ENCODE peak calls at places on chromosomes 6 and 20, in nine cellular contexts. K, G, D, Z, I, U, H, C and J are unnamed samples.

GRCh38 chr6:12528581-12529363 is 187.8 kb upstream of the PHACTR1 start:
- DNase-seq in D (peak; percentile 35), H (peak; percentile 40), G (no peak), Z (no peak), U (no peak), K (no peak), I (no peak), C (no peak), J (peak; percentile 35)

GRCh38 chr20:17612287-17612974 is 42.6 kb downstream of the DSTN start:
- DNase-seq in Z (no peak), H (peak; percentile 43), G (no peak), U (peak; percentile 39), C (peak; percentile 58), I (no peak), K (peak; percentile 61), D (no peak), J (no peak)

GRCh38 chr6:169847773-169848380 is 96.5 kb downstream of the ERMARD start:
- DNase-seq in D (no peak), K (no peak), U (no peak), G (no peak), I (no peak), C (no peak), Z (peak; percentile 14), H (no peak), J (no peak)

GRCh38 chr6:43887340-43887858 is 117.4 kb downstream of the VEGFA start:
- DNase-seq in Z (peak; percentile 37), G (no peak), K (peak; percentile 45), C (no peak), U (no peak), H (no peak), I (no peak), D (no peak), J (no peak)

GRCh38 chr6:157814883-157815282 is 8.2 kb upstream of the SNX9 start:
- DNase-seq in G (no peak), I (no peak), H (no peak), C (no peak), K (no peak), Z (no peak), U (no peak), D (no peak), J (no peak)

GRCh38 chr6:89208551-89208950 is 8.6 kb downstream of the GABRR1 start:
- DNase-seq in H (no peak), C (no peak), Z (no peak), D (no peak), K (no peak), U (no peak), G (no peak), I (no peak), J (no peak)

GRCh38 chr6:157552956-157553485 is 172.0 kb downstream of the ZDHHC14 start:
- DNase-seq in C (no peak), K (no peak), Z (no peak), I (no peak), U (no peak), D (no peak), G (no peak), H (no peak), J (no peak)

GRCh38 chr6:49556429-49556837 is 6.0 kb downstream of the C6orf141 start:
- DNase-seq in Z (no peak), C (no peak), I (peak; percentile 86), D (no peak), H (peak; percentile 63), G (peak; percentile 80), U (peak; percentile 89), K (no peak), J (peak; percentile 85)

GRCh38 chr20:63065911-63066310 is 59.1 kb upstream of the BHLHE23 start:
- DNase-seq in U (no peak), G (no peak), I (no peak), Z (no peak), C (peak; percentile 6), D (no peak), H (no peak), K (no peak), J (no peak)

GRCh38 chr20:60331688-60332300 is 373.6 kb downstream of the CDH26 start:
- DNase-seq in D (no peak), U (no peak), G (no peak), H (no peak), Z (no peak), K (no peak), I (no peak), C (no peak), J (no peak)

GRCh38 chr6:25935953-25936352 is 5.5 kb upstream of the SLC17A2 start:
- DNase-seq in C (no peak), U (no peak), H (no peak), D (no peak), G (no peak), Z (no peak), K (no peak), I (no peak), J (no peak)

GRCh38 chr6:149250982-149251381 is 66.5 kb upstream of the TAB2 start:
- DNase-seq in D (no peak), H (no peak), K (no peak), Z (no peak), C (no peak), G (no peak), U (no peak), I (no peak), J (no peak)

GRCh38 chr20:51533291-51534172 is 9.0 kb downstream of the NFATC2 start:
- DNase-seq in D (no peak), U (peak; percentile 11), Z (no peak), I (peak; percentile 79), H (no peak), G (no peak), K (no peak), C (no peak), J (no peak)

GRCh38 chr6:42370323-42370985 is 81.3 kb downstream of the TRERF1 start:
- DNase-seq in Z (no peak), K (no peak), I (no peak), G (no peak), D (no peak), U (no peak), C (no peak), H (no peak), J (no peak)

GRCh38 chr6:42366999-42367352 is 84.8 kb downstream of the TRERF1 start:
- DNase-seq in H (no peak), U (no peak), K (no peak), C (no peak), D (no peak), G (no peak), I (no peak), Z (no peak), J (no peak)

GRCh38 chr6:42368156-42368555 is 83.6 kb downstream of the TRERF1 start:
- DNase-seq in I (no peak), H (no peak), D (no peak), Z (no peak), U (no peak), K (no peak), C (no peak), G (no peak), J (no peak)

GRCh38 chr6:42367353-42368011 is 84.2 kb downstream of the TRERF1 start:
- DNase-seq in K (no peak), C (no peak), H (peak; percentile 35), D (no peak), G (peak; percentile 32), Z (no peak), U (no peak), I (no peak), J (no peak)

DNA sequence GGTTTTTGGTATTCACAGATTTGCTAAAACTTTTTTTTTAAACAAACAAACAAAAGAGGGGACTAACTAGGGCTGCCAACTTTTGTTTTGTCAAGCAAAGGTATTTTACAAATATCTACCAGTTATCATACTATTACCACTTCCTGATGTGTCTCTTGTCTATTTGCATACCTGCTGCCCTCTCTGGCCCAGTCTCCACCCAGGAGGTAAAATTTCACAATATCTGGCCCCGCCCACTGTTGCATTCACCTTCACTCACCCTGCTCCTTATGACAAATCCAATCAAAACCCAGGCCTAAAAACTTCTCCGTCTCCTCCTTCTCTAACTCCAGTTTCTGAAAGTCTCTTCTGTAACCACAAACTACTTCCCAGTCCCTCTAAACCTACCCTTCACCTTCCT is 82.2 kb downstream of the TRERF1 start:
- DNase-seq in C (no peak), I (no peak), H (peak; percentile 52), K (no peak), G (no peak), D (no peak), U (no peak), Z (peak; percentile 59), J (peak; percentile 56)
- H3K4me1 ChIP-seq in C (no peaks in the 10 kb centered on the region), I (peaks cover 34% of the 10 kb centered on the region), H (peaks cover 3% of the 10 kb centered on the region), K (no peaks in the 10 kb centered on the region), G (no peaks in the 10 kb centered on the region), D (peaks cover 49% of the 10 kb centered on the region), U (no peaks in the 10 kb centered on the region), Z (peaks cover 22% of the 10 kb centered on the region), J (peaks cover 4% of the 10 kb centered on the region)

GRCh38 chr6:69907981-69908498 is 41.7 kb downstream of the COL19A1 start:
- DNase-seq in I (no peak), H (no peak), C (no peak), G (no peak), U (no peak), K (no peak), D (no peak), Z (no peak), J (no peak)
- H3K27ac ChIP-seq in I (no peak overlapping the region), H (no peak overlapping the region), C (no peak overlapping the region), G (no peak overlapping the region), U (no peak overlapping the region), K (no peak overlapping the region), D (no peak overlapping the region), Z (peak overlapping the region; percentile 47), J (no peak overlapping the region)

DNA sequence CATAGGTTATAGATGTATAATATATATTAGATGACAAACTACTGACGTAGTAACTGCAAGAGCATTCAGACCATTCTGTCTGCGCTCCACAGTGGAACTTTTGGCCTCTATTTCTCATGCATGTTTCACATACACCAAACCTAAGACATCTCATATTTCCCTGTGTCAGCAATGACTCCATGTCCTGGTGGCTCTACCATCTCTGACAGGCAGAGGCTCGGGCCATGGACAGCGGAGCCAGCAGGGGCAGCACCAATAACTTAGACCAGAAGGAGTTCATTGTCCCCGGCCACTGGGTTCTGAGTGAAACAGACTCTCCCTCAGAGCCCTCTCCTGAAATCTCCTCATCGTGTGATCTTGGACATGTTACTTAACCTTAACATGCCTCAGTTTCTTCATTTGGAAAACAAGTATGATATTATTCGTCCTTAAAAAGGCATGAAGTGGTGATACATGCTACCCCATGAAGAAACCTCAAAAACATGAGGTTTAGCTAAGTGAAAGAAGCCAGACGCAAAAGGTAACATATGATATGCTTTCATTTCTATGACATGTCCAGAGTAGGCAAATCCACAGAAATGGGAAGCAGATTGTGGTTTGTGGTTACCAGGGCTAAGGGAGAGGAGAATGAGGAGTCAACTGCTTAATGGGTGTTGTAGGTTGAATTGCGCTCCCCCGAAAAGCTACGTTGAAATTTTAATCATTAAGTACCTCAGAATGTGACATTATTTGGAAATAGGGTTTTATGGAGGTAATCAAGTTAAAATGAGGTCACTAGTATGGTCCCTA is 564.0 kb upstream of the JARID2 start:
- DNase-seq in I (no peak), C (no peak), Z (no peak), H (no peak), D (no peak), K (no peak), U (no peak), G (no peak), J (no peak)
- TF ChIP-seq CTCF in I (no peak), C (no peak), Z (no peak), H (no peak), D (no peak), K (no peak), U (no peak), G (no peak), J (no peak)

DNA sequence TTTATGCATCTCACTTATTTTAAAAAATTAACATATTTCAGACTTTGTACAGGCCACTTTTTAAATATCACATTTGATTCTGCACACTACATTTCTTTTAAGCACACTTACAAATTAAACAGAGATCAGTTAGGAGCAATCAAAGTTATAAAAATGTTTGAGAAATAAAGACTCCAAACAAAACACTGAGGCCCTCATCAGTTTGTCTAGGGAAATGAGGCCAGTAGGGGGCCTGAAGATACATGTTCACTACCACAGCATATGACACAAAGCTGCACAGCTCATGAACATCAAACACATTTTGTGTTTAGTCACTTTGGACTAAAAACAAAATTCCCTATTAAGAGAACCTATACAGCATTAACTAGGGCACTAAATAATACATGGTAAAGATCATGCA is 180.5 kb downstream of the PDE7B start:
- DNase-seq in H (no peak), I (peak; percentile 6), U (peak; percentile 15), C (no peak), K (peak; percentile 42), D (peak; percentile 22), Z (no peak), G (no peak), J (no peak)
- H3K4me1 ChIP-seq in H (no peaks in the 10 kb centered on the region), I (no peaks in the 10 kb centered on the region), U (no peaks in the 10 kb centered on the region), C (no peaks in the 10 kb centered on the region), K (no peaks in the 10 kb centered on the region), D (no peaks in the 10 kb centered on the region), Z (no peaks in the 10 kb centered on the region), G (peaks cover 12% of the 10 kb centered on the region), J (no peaks in the 10 kb centered on the region)